ENCODE peak calls at places on chromosomes 4 and X, in seven cellular contexts. S is SW 1271, E is PC-3, B is EL, U is immature natural killer cell, N is retinal pigment epithelial cell, Y is GM13977. I is an unnamed sample.

GRCh38 chr4:111943796-111944203 is 201.5 kb upstream of the FAM241A start:
- DNase-seq in S (peak), E (peak), B (peak), U (no peak), N (no peak), Y (peak), I (peak)

GRCh38 chr4:168437192-168437938 is 42.9 kb downstream of the DDX60L start:
- DNase-seq in S (no peak), E (no peak), B (no peak), U (no peak), N (no peak), Y (no peak), I (no peak)

GRCh38 chr4:73410916-73411730 is 7.0 kb downstream of the ALB start:
- DNase-seq in S (no peak), E (no peak), B (no peak), U (no peak), N (no peak), Y (no peak), I (no peak)

GRCh38 chrX:153885968-153886903 is at the start of gene L1CAM:
- DNase-seq in S (no peak), E (peak), B (peak), U (no peak), N (no peak), Y (no peak), I (no peak)

GRCh38 chr4:16588170-16588569 is 310.3 kb downstream of the LDB2 start:
- DNase-seq in S (no peak), E (no peak), B (no peak), U (no peak), N (no peak), Y (no peak), I (no peak)

GRCh38 chr4:39587881-39588280 is 50.8 kb downstream of the SMIM14 start:
- DNase-seq in S (no peak), E (no peak), B (peak), U (no peak), N (no peak), Y (no peak), I (peak)

GRCh38 chrX:15790766-15791380 is 589 bp downstream of the ZRSR2 start:
- DNase-seq in S (no peak), E (peak), B (no peak), U (no peak), N (no peak), Y (peak), I (no peak)

GRCh38 chrX:27998666-27999065 is 17.4 kb upstream of the DCAF8L1 start:
- DNase-seq in S (no peak), E (no peak), B (no peak), U (no peak), N (peak), Y (no peak), I (no peak)

GRCh38 chrX:150683536-150684146 is 9.6 kb upstream of the MTMR1 start:
- DNase-seq in S (peak), E (peak), B (peak), U (peak), N (no peak), Y (peak), I (peak)

GRCh38 chr4:148026022-148026421 is 294.1 kb downstream of the ARHGAP10 start:
- DNase-seq in S (no peak), E (no peak), B (peak), U (no peak), N (no peak), Y (no peak), I (peak)

GRCh38 chrX:119677654-119677981 is 15.3 kb downstream of the SEPTIN6 start:
- DNase-seq in S (no peak), E (no peak), B (no peak), U (no peak), N (no peak), Y (no peak), I (no peak)

GRCh38 chr4:6663596-6664393 is 23.3 kb downstream of the MRFAP1 start:
- DNase-seq in S (no peak), E (no peak), B (no peak), U (no peak), N (no peak), Y (no peak), I (no peak)

GRCh38 chrX:88558421-88558820 is 188.6 kb upstream of the CPXCR1 start:
- DNase-seq in S (no peak), E (no peak), B (no peak), U (no peak), N (no peak), Y (no peak), I (no peak)

GRCh38 chr4:85414972-85415371 is 60.0 kb upstream of the ARHGAP24 start:
- DNase-seq in S (no peak), E (no peak), B (no peak), U (no peak), N (no peak), Y (no peak), I (no peak)

GRCh38 chr4:115453416-115453815 is 340.0 kb upstream of the NDST4 start:
- DNase-seq in S (no peak), E (no peak), B (no peak), U (no peak), N (no peak), Y (no peak), I (peak)

GRCh38 chr4:4386736-4387392 is at the start of gene NSG1:
- DNase-seq in S (peak), E (no peak), B (peak), U (no peak), N (no peak), Y (peak), I (peak)

GRCh38 chr4:11165052-11165451 is 263.6 kb downstream of the HS3ST1 start:
- DNase-seq in S (no peak), E (peak), B (no peak), U (no peak), N (peak), Y (no peak), I (no peak)

GRCh38 chr4:126395661-126396060 is 1080.9 kb downstream of the FAT4 start:
- DNase-seq in S (no peak), E (no peak), B (no peak), U (no peak), N (no peak), Y (no peak), I (peak)

I was measured in mammary epithelial cell.